ENCODE peak calls at places on chromosomes 2 and 18, in seven cellular contexts. One of them, this sample, is unnamed.

GRCh38 chr2:221517362-221518121 is 54.6 kb downstream of the EPHA4 start:
- DNase-seq in heart right ventricle: no peak
- DNase-seq in occipital lobe: no peak
- DNase-seq in GM04504: peak
- DNase-seq in KBM-7: peak
- DNase-seq in RKO: no peak
- DNase-seq in stimulated activated CD4-positive, alpha-beta T cell treated with anti-CD3 and anti-CD28 coated beads, Interleukin-12 subunit alpha, Interleukin-12 subunit beta, amount 100 ng/mL, for 4 hours: peak
- DNase-seq in this sample: peak

GRCh38 chr18:33579868-33580205 is 1.8 kb downstream of the ASXL3 start:
- DNase-seq in occipital lobe: no peak
- DNase-seq in GM04504: no peak
- DNase-seq in KBM-7: no peak
- DNase-seq in RKO: no peak
- DNase-seq in stimulated activated CD4-positive, alpha-beta T cell treated with anti-CD3 and anti-CD28 coated beads, Interleukin-12 subunit alpha, Interleukin-12 subunit beta, amount 100 ng/mL, for 4 hours: no peak
- DNase-seq in heart right ventricle: no peak
- DNase-seq in this sample: no peak

GRCh38 chr2:30717081-30717650 is 90.1 kb downstream of the CAPN13 start:
- DNase-seq in heart right ventricle: no peak
- DNase-seq in occipital lobe: no peak
- DNase-seq in KBM-7: no peak
- DNase-seq in stimulated activated CD4-positive, alpha-beta T cell treated with anti-CD3 and anti-CD28 coated beads, Interleukin-12 subunit alpha, Interleukin-12 subunit beta, amount 100 ng/mL, for 4 hours: no peak
- DNase-seq in GM04504: no peak
- DNase-seq in RKO: no peak
- DNase-seq in this sample: no peak

GRCh38 chr2:185404578-185404977 is 334.0 kb upstream of the FSIP2 start:
- DNase-seq in RKO: peak
- DNase-seq in GM04504: no peak
- DNase-seq in heart right ventricle: no peak
- DNase-seq in occipital lobe: no peak
- DNase-seq in KBM-7: no peak
- DNase-seq in stimulated activated CD4-positive, alpha-beta T cell treated with anti-CD3 and anti-CD28 coated beads, Interleukin-12 subunit alpha, Interleukin-12 subunit beta, amount 100 ng/mL, for 4 hours: no peak
- DNase-seq in this sample: no peak

GRCh38 chr2:203690110-203691047 is 16.1 kb upstream of the CD28 start:
- DNase-seq in KBM-7: no peak
- DNase-seq in GM04504: no peak
- DNase-seq in occipital lobe: no peak
- DNase-seq in RKO: no peak
- DNase-seq in heart right ventricle: no peak
- DNase-seq in stimulated activated CD4-positive, alpha-beta T cell treated with anti-CD3 and anti-CD28 coated beads, Interleukin-12 subunit alpha, Interleukin-12 subunit beta, amount 100 ng/mL, for 4 hours: no peak
- DNase-seq in this sample: no peak

GRCh38 chr18:70126832-70127231 is 78.7 kb downstream of the RTTN start:
- DNase-seq in occipital lobe: no peak
- DNase-seq in stimulated activated CD4-positive, alpha-beta T cell treated with anti-CD3 and anti-CD28 coated beads, Interleukin-12 subunit alpha, Interleukin-12 subunit beta, amount 100 ng/mL, for 4 hours: no peak
- DNase-seq in heart right ventricle: no peak
- DNase-seq in RKO: no peak
- DNase-seq in KBM-7: no peak
- DNase-seq in GM04504: no peak
- DNase-seq in this sample: no peak

GRCh38 chr18:31658670-31659573 is 25.5 kb downstream of the B4GALT6 start:
- DNase-seq in heart right ventricle: no peak
- DNase-seq in stimulated activated CD4-positive, alpha-beta T cell treated with anti-CD3 and anti-CD28 coated beads, Interleukin-12 subunit alpha, Interleukin-12 subunit beta, amount 100 ng/mL, for 4 hours: no peak
- DNase-seq in RKO: no peak
- DNase-seq in GM04504: no peak
- DNase-seq in KBM-7: peak
- DNase-seq in occipital lobe: no peak
- DNase-seq in this sample: no peak

GRCh38 chr2:39623916-39624315 is 41.8 kb upstream of the TMEM178A start:
- DNase-seq in GM04504: no peak
- DNase-seq in KBM-7: no peak
- DNase-seq in RKO: no peak
- DNase-seq in occipital lobe: peak
- DNase-seq in heart right ventricle: peak
- DNase-seq in stimulated activated CD4-positive, alpha-beta T cell treated with anti-CD3 and anti-CD28 coated beads, Interleukin-12 subunit alpha, Interleukin-12 subunit beta, amount 100 ng/mL, for 4 hours: no peak
- DNase-seq in this sample: no peak

GRCh38 chr2:118969025-118969733 is 27.2 kb downstream of the MARCO start:
- DNase-seq in RKO: no peak
- DNase-seq in KBM-7: no peak
- DNase-seq in GM04504: no peak
- DNase-seq in occipital lobe: no peak
- DNase-seq in heart right ventricle: no peak
- DNase-seq in stimulated activated CD4-positive, alpha-beta T cell treated with anti-CD3 and anti-CD28 coated beads, Interleukin-12 subunit alpha, Interleukin-12 subunit beta, amount 100 ng/mL, for 4 hours: no peak
- DNase-seq in this sample: no peak

This sample was measured in AG09319.